ENCODE peak calls at places on chromosomes 6 and 20, in nine cellular contexts. L, J, F, E, M, I, G, Y and C are unnamed samples.

GRCh38 chr6:22575190-22575589 is 5.8 kb downstream of the HDGFL1 start:
- DNase-seq in L (no peak), J (no peak), F (no peak), E (no peak), M (no peak), I (no peak), G (no peak), Y (peak), C (no peak)

GRCh38 chr20:42041000-42041565 is 422.9 kb upstream of the CHD6 start:
- DNase-seq in L (no peak), J (no peak), F (no peak), E (no peak), M (no peak), I (no peak), G (no peak), Y (no peak), C (no peak)

GRCh38 chr6:73586416-73586974 is 65.7 kb upstream of the EEF1A1 start:
- DNase-seq in L (no peak), J (no peak), F (no peak), E (no peak), M (no peak), I (peak), G (no peak), Y (peak), C (no peak)

GRCh38 chr20:44288252-44288651 is 22.8 kb downstream of the FITM2 start:
- DNase-seq in L (no peak), J (peak), F (no peak), E (no peak), M (no peak), I (no peak), G (peak), Y (no peak), C (no peak)

GRCh38 chr6:72580281-72580940 is 41.5 kb upstream of the KCNQ5 start:
- DNase-seq in L (no peak), J (peak), F (no peak), E (no peak), M (peak), I (no peak), G (no peak), Y (no peak), C (no peak)

GRCh38 chr6:142058216-142058925 is 74.4 kb upstream of the GJE1 start:
- DNase-seq in L (no peak), J (no peak), F (no peak), E (no peak), M (no peak), I (no peak), G (no peak), Y (no peak), C (no peak)

GRCh38 chr6:139640453-139640852 is 266.0 kb upstream of the CITED2 start:
- DNase-seq in L (no peak), J (no peak), F (no peak), E (no peak), M (no peak), I (peak), G (no peak), Y (no peak), C (no peak)

GRCh38 chr6:128767150-128767549 is 115.8 kb upstream of the LAMA2 start:
- DNase-seq in L (no peak), J (no peak), F (no peak), E (no peak), M (no peak), I (no peak), G (no peak), Y (no peak), C (no peak)

GRCh38 chr6:154732824-154733609 is at the start of gene SCAF8:
- DNase-seq in L (peak), J (peak), F (peak), E (peak), M (no peak), I (peak), G (peak), Y (peak), C (peak)

GRCh38 chr6:159745081-159745480 is 16.8 kb upstream of the ACAT2 start:
- DNase-seq in L (no peak), J (no peak), F (no peak), E (no peak), M (no peak), I (no peak), G (no peak), Y (no peak), C (no peak)

GRCh38 chr20:63538204-63539091 is 1.3 kb upstream of the PTK6 start:
- DNase-seq in L (no peak), J (peak), F (peak), E (peak), M (no peak), I (no peak), G (peak), Y (no peak), C (peak)

GRCh38 chr6:170091639-170092579 is 199.0 kb downstream of the DLL1 start:
- DNase-seq in L (peak), J (no peak), F (no peak), E (peak), M (no peak), I (no peak), G (no peak), Y (no peak), C (no peak)

GRCh38 chr6:26330835-26331808 is 33.9 kb upstream of the BTN3A2 start:
- DNase-seq in L (no peak), J (peak), F (no peak), E (no peak), M (no peak), I (no peak), G (no peak), Y (peak), C (no peak)

GRCh38 chr20:61254881-61255589 is 3.0 kb downstream of the CDH4 start:
- DNase-seq in L (no peak), J (no peak), F (no peak), E (no peak), M (no peak), I (no peak), G (no peak), Y (no peak), C (no peak)

GRCh38 chr20:62766071-62766450 is 30.2 kb upstream of the MRGBP start:
- DNase-seq in L (no peak), J (no peak), F (no peak), E (no peak), M (no peak), I (no peak), G (no peak), Y (no peak), C (no peak)

GRCh38 chr6:3162565-3163247 is 5.4 kb upstream of the TUBB2A start:
- DNase-seq in L (peak), J (peak), F (peak), E (peak), M (no peak), I (no peak), G (peak), Y (peak), C (peak)

GRCh38 chr20:62063601-62063980 is 2.1 kb downstream of the TAF4 start:
- DNase-seq in L (no peak), J (peak), F (no peak), E (no peak), M (no peak), I (no peak), G (peak), Y (no peak), C (no peak)

DNA sequence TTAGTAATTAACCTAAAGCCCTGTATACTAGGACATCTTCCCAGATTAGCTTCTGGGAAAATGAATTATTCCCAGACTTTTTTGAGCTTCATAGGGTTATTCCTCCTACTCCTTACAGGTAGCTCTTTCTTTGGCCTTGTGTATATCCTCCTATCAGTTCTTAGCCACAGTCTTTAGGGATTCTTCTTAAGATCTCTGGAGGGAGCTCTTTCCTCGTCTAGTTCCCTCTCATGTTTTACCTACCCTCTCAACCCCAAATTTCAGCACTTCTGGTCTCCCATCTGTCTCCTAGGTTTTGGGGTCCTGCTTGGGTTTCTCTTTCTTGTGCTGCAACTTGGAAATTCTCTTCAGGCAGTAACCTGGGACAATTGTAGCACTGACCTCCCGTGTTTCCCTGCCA is 46.4 kb upstream of the SLC35B3 start:
- DNase-seq in L (no peak), J (peak), F (no peak), E (no peak), M (no peak), I (no peak), G (no peak), Y (no peak), C (no peak)
- TF ChIP-seq CTCF in L (no peak), J (peak), F (no peak), E (no peak), M (peak), I (no peak), G (no peak), Y (no peak), C (no peak)

GRCh38 chr6:133227344-133227743 is 13.8 kb upstream of the EYA4 start:
- DNase-seq in L (no peak), J (no peak), F (no peak), E (no peak), M (no peak), I (no peak), G (no peak), Y (no peak), C (no peak)
- TF ChIP-seq POLR2AphosphoS5 in L (no peak), J (no peak), F (no peak), E (no peak), M (no peak), I (no peak), G (no peak), Y (no peak), C (no peak)

DNA sequence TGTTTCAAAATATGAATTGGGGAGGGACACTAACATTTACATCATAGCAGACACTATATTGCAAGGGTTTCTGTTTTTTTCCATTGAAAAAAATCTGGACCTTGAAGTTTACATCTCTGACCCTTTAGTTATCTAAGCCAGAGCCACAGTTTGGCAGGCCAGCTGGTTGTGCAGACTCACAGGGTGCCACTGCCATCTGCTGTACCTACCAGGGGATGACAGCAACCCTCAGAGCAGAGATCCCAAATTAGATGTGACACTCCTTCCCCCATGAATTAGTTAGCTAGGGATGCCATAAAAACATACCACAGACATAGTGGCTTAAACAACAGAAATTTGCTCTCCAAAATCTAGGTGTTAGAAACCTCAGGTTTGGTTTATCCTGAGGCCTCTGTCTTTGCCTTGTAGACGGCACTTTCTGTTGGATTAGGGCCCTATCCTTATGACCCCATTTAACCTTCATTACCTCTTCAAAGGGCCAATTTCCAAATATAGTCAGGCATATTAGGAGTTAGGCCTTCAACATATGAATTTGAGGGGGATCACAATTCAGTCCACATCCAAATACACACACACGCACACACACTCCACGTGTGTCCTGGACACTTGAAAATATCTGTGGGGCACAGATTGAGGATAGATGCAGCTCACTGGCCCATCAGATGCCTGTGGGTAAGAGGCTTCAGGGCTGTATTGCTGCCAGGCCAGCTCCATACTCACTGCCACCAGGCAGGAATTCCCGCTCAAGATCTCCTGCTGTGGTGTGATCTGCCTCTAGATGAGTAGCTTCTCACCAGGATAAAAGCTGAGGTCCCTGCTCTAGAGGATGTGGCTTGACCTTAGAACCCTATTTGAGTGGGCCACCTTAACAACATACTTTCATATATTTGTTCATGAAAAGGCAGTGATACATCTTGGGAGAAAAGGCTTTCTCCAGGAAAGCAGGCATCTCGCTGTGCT is 166.1 kb upstream of the RNF217 start:
- DNase-seq in L (no peak), J (peak), F (peak), E (no peak), M (no peak), I (no peak), G (no peak), Y (no peak), C (peak)
- TF ChIP-seq CTCF in L (no peak), J (peak), F (peak), E (no peak), M (peak), I (peak), G (no peak), Y (peak), C (no peak)

GRCh38 chr20:14918981-14919380 is 581.6 kb upstream of the FLRT3 start:
- DNase-seq in L (no peak), J (no peak), F (no peak), E (no peak), M (no peak), I (no peak), G (no peak), Y (no peak), C (no peak)

GRCh38 chr20:14913896-14914295 is 576.5 kb upstream of the FLRT3 start:
- DNase-seq in L (no peak), J (no peak), F (no peak), E (no peak), M (no peak), I (no peak), G (no peak), Y (peak), C (no peak)

GRCh38 chr20:14916360-14916759 is 578.9 kb upstream of the FLRT3 start:
- DNase-seq in L (no peak), J (no peak), F (no peak), E (no peak), M (no peak), I (no peak), G (no peak), Y (no peak), C (no peak)

GRCh38 chr20:14918281-14918680 is 580.9 kb upstream of the FLRT3 start:
- DNase-seq in L (no peak), J (no peak), F (no peak), E (no peak), M (no peak), I (no peak), G (no peak), Y (no peak), C (no peak)

DNA sequence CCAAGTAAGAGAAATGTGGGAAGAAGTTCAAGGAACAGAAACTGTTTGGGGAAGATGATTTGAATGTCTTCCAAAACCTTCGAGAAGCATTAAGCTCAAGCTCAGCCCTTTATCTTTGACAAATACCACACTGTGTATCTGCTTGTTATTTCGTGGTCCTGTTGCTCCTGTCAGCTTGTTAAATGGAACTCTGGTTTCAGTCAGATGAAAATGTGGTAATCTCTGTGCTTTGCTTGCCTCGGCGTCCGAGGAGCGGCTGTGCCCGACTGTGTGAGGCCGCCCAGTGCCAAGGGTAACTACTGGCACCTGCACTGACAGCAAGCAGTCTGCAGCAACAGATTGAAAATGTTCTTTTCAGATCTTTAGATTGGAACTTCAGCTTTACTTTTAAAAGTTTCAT is 577.9 kb upstream of the FLRT3 start:
- DNase-seq in L (peak), J (no peak), F (no peak), E (peak), M (no peak), I (no peak), G (no peak), Y (no peak), C (no peak)
- TF ChIP-seq POLR2AphosphoS5 in L (peak), J (no peak), F (no peak), E (no peak), M (no peak), I (no peak), G (peak), Y (no peak), C (no peak)

GRCh38 chr6:34226731-34227586 is 9.7 kb upstream of the HMGA1 start:
- DNase-seq in L (no peak), J (peak), F (no peak), E (no peak), M (no peak), I (no peak), G (no peak), Y (no peak), C (no peak)
- TF ChIP-seq CTCF in L (no peak), J (no peak), F (no peak), E (no peak), M (no peak), I (peak), G (no peak), Y (no peak), C (no peak)

DNA sequence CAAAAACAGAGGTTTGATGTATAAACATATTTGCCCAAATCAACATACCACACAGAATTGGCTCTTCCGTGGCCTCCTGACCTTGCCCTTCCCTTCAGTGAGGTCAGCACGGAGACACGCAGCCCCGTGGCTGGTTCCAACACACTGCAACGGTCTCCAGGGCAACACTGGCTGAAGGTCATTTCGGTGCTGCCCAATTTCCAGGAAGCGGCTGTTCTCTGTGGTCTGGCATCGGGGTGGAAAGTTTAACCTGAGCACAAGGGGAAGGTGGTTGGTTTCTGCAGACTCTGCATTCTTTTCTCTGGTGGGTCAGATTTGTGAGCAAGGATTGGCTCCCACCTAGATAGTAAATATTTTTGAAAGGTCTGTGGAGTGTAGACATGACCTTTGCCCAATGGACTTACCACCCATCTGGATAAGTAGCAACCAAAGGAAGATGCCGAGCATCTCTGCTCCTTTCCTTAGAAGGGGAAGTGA is 177.6 kb upstream of the PHACTR1 start:
- DNase-seq in L (no peak), J (no peak), F (no peak), E (peak), M (no peak), I (no peak), G (no peak), Y (peak), C (no peak)
- TF ChIP-seq POLR2AphosphoS5 in L (no peak), J (no peak), F (no peak), E (no peak), M (no peak), I (no peak), G (no peak), Y (peak), C (no peak)

GRCh38 chr20:58511861-58512260 is 3.3 kb downstream of the APCDD1L start:
- DNase-seq in L (no peak), J (no peak), F (no peak), E (no peak), M (no peak), I (no peak), G (no peak), Y (no peak), C (no peak)

GRCh38 chr20:58512808-58513552 is 2.2 kb downstream of the APCDD1L start:
- DNase-seq in L (peak), J (peak), F (no peak), E (no peak), M (no peak), I (no peak), G (no peak), Y (no peak), C (no peak)

GRCh38 chr20:58511364-58511763 is 3.8 kb downstream of the APCDD1L start:
- DNase-seq in L (no peak), J (no peak), F (no peak), E (no peak), M (no peak), I (no peak), G (no peak), Y (peak), C (no peak)

GRCh38 chr20:58510921-58511320 is 4.3 kb downstream of the APCDD1L start:
- DNase-seq in L (no peak), J (no peak), F (no peak), E (no peak), M (no peak), I (no peak), G (no peak), Y (no peak), C (no peak)

GRCh38 chr20:58508762-58509395 is 6.3 kb downstream of the APCDD1L start:
- DNase-seq in L (no peak), J (no peak), F (no peak), E (peak), M (no peak), I (no peak), G (no peak), Y (no peak), C (no peak)
- TF ChIP-seq CTCF in L (no peak), J (no peak), F (no peak), E (no peak), M (no peak), I (no peak), G (no peak), Y (no peak), C (no peak)

GRCh38 chr20:50754420-50754819 is 23.0 kb downstream of the PARD6B start:
- DNase-seq in L (no peak), J (no peak), F (no peak), E (no peak), M (no peak), I (no peak), G (no peak), Y (no peak), C (no peak)
- TF ChIP-seq POLR2AphosphoS5 in L (no peak), J (no peak), F (no peak), E (no peak), M (peak), I (no peak), G (no peak), Y (no peak), C (no peak)

GRCh38 chr6:111482236-111482958 is 621 bp downstream of the REV3L start:
- DNase-seq in L (peak), J (peak), F (peak), E (peak), M (no peak), I (no peak), G (peak), Y (peak), C (peak)
- TF ChIP-seq CTCF in L (no peak), J (no peak), F (peak), E (no peak), M (no peak), I (no peak), G (no peak), Y (no peak), C (no peak)